ENCODE peak calls at places on chromosomes 4 and X, in five cellular contexts. G is HCT116, A is K562, F is GM12878, B is HepG2. T is an unnamed sample.

GRCh38 chr4:6116696-6117285 is 83.6 kb downstream of the JAKMIP1 start:
- DNase-seq in B (no peak), G (no peak), F (no peak), A (no peak), T (no peak)

GRCh38 chr4:110830461-110830860 is 207.6 kb upstream of the PITX2 start:
- DNase-seq in A (no peak), F (no peak), G (no peak), B (no peak), T (no peak)

GRCh38 chr4:24419147-24420034 is 165.0 kb downstream of the DHX15 start:
- DNase-seq in A (peak), F (peak), G (peak), B (peak), T (peak)

GRCh38 chr4:107094332-107094731 is 58.2 kb upstream of the DKK2 start:
- DNase-seq in B (peak), F (no peak), G (peak), A (no peak), T (no peak)

GRCh38 chr4:121736735-121737351 is 28.1 kb downstream of the SMIM43 start:
- DNase-seq in A (peak), G (peak), F (no peak), B (peak), T (peak)

GRCh38 chr4:7985891-7986441 is 46.3 kb upstream of the AFAP1 start:
- DNase-seq in A (no peak), G (no peak), B (peak), F (no peak), T (no peak)

GRCh38 chrX:48520976-48521352 is 644 bp upstream of the EBP start:
- DNase-seq in B (no peak), G (no peak), A (peak), F (no peak), T (peak)

GRCh38 chr4:118745357-118745756 is 60.2 kb downstream of the METTL14 start:
- DNase-seq in A (no peak), G (no peak), B (no peak), F (no peak), T (no peak)

GRCh38 chr4:94339779-94340178 is 2.9 kb downstream of the HPGDS start:
- DNase-seq in F (no peak), A (no peak), G (no peak), B (no peak), T (no peak)

GRCh38 chrX:69015564-69016218 is 149.6 kb downstream of the PJA1 start:
- DNase-seq in A (no peak), G (no peak), B (no peak), F (no peak), T (no peak)

GRCh38 chr4:173332963-173333657 is 1.0 kb downstream of the HMGB2 start:
- DNase-seq in F (no peak), A (no peak), B (no peak), G (no peak), T (no peak)

GRCh38 chr4:148787831-148788477 is 345.7 kb upstream of the NR3C2 start:
- DNase-seq in G (no peak), A (no peak), B (no peak), F (no peak), T (no peak)

GRCh38 chr4:102705391-102705935 is 55.3 kb downstream of the MANBA start:
- DNase-seq in B (no peak), A (no peak), F (no peak), G (no peak), T (no peak)

GRCh38 chrX:106987488-106987887 is 12.5 kb downstream of the MORC4 start:
- DNase-seq in F (no peak), B (no peak), A (no peak), G (no peak), T (no peak)

GRCh38 chr4:46146993-46147392 is 23.1 kb upstream of the GABRG1 start:
- DNase-seq in G (no peak), F (no peak), B (peak), A (no peak), T (no peak)

GRCh38 chr4:153215976-153216375 is 11.7 kb downstream of the TRIM2 start:
- DNase-seq in G (no peak), A (no peak), F (no peak), B (no peak), T (no peak)

GRCh38 chr4:159606835-159607234 is 504.0 kb downstream of the RAPGEF2 start:
- DNase-seq in F (no peak), A (no peak), G (no peak), B (no peak), T (no peak)

GRCh38 chr4:183347586-183347985 is 25.4 kb upstream of the CLDN24 start:
- DNase-seq in A (no peak), F (no peak), G (no peak), B (no peak), T (no peak)

GRCh38 chrX:40142417-40142816 is 44.7 kb upstream of the BCOR start:
- DNase-seq in G (no peak), A (no peak), B (no peak), F (no peak), T (no peak)

GRCh38 chrX:18549643-18550042 is 122.3 kb downstream of the RS1 start:
- DNase-seq in A (no peak), F (no peak), G (no peak), B (no peak), T (no peak)

GRCh38 chrX:123217077-123217476 is 33.0 kb downstream of the GRIA3 start:
- DNase-seq in F (no peak), B (no peak), A (peak), G (no peak), T (no peak)

GRCh38 chr4:78520808-78521226 is 30.8 kb upstream of the ANXA3 start:
- DNase-seq in F (no peak), A (no peak), B (no peak), G (no peak), T (no peak)

GRCh38 chr4:188691811-188692210 is 552.6 kb downstream of the TRIML1 start:
- DNase-seq in B (no peak), G (no peak), A (no peak), F (no peak), T (no peak)

GRCh38 chr4:186201535-186202230 is 10.3 kb downstream of the CYP4V2 start:
- DNase-seq in A (peak), B (peak), F (no peak), G (peak), T (peak)

GRCh38 chrX:78658851-78659744 is at the start of gene RTL3:
- DNase-seq in F (no peak), B (no peak), A (no peak), G (no peak), T (no peak)

GRCh38 chr4:113384600-113384999 is 335.1 kb downstream of the ANK2 start:
- DNase-seq in A (no peak), F (no peak), B (no peak), G (peak), T (no peak)

GRCh38 chr4:184891765-184892164 is 66.0 kb upstream of the ACSL1 start:
- DNase-seq in F (no peak), B (no peak), G (no peak), A (no peak), T (no peak)

GRCh38 chrX:12693754-12694153 is 97.5 kb upstream of the PRPS2 start:
- DNase-seq in A (no peak), F (no peak), G (no peak), B (no peak), T (no peak)

GRCh38 chr4:5787311-5787710 is 76.3 kb downstream of the EVC start:
- DNase-seq in B (no peak), A (no peak), G (no peak), F (no peak), T (no peak)

GRCh38 chr4:52038109-52038912 is at the start of gene SGCB:
- DNase-seq in F (no peak), G (no peak), A (peak), B (no peak), T (peak)
- TF ChIP-seq ZBTB33 in F (no peak), G (no peak), A (no peak), B (no peak), T (no peak)

DNA sequence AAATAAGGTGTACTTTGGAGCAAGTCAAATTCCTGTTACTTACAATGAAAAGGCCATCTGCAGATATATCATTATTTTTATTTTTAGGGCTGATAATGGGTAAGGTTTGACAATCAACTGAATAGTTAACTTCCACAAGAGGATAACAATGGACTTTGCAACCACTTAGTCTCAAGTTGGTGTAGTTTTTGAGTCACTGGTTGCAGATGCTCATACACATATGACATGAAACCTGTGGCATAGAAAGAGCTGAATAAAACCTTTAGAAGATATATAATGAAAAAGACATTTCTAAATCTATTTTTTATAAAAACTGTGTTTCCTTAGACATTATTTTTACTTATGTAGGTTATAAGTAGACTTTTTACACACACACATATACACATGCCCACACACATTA is 2110.9 kb downstream of the PCDH7 start:
- DNase-seq in B (no peak), G (no peak), F (no peak), A (no peak), T (no peak)
- TF ChIP-seq ZBTB33 in B (no peak), G (no peak), F (no peak), A (no peak), T (no peak)

GRCh38 chr4:1834047-1834769 is 21.7 kb downstream of the LETM1 start:
- DNase-seq in B (no peak), A (no peak), G (no peak), F (peak), T (no peak)
- TF ChIP-seq ZBTB33 in B (no peak), A (no peak), G (no peak), F (no peak), T (no peak)

GRCh38 chr4:42237451-42237850 is 85.0 kb upstream of the BEND4 start:
- DNase-seq in F (no peak), B (no peak), G (no peak), A (no peak), T (no peak)
- TF ChIP-seq ZBTB33 in F (no peak), B (no peak), G (no peak), A (no peak), T (no peak)

DNA sequence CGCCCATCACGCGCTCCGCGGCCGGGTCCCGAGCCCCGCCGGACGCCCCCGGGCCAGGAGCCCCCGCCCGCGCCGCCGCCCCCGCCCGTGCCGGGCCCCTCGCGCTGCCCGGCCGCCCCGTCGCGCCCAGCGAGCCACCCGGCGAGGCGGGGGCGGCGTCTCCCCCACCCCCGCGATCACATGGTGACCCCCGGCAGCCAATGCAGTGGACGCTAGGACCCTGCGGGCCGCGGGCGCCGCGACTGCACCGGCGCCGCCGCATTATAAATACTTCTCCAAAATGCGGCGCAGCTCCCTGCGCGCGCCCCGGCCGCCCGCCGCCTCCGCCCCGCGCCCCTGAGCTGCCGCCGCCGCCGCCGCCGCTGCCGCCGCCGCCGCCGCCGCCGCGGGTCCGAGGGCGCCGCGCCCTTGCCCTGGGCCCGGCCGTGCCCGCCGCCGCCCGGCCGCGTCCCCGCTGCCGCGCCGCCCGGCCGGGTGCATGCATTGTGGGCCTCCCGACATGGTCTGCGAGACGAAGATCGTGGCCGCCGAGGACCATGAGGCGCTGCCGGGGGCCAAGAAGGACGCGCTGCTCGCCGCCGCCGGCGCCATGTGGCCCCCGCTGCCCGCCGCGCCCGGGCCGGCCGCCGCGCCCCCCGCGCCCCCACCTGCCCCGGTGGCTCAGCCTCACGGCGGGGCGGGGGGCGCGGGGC is at the start of gene NAT8L:
- DNase-seq in B (no peak), A (peak), F (no peak), G (peak), T (peak)
- TF ChIP-seq ZBTB33 in B (no peak), A (no peak), F (no peak), G (no peak), T (no peak)

GRCh38 chrX:38138900-38139299 is 81.8 kb downstream of the SRPX start:
- DNase-seq in G (no peak), B (no peak), F (no peak), A (peak), T (no peak)

GRCh38 chrX:38138157-38138556 is 82.5 kb downstream of the SRPX start:
- DNase-seq in G (no peak), B (no peak), F (no peak), A (no peak), T (no peak)

DNA sequence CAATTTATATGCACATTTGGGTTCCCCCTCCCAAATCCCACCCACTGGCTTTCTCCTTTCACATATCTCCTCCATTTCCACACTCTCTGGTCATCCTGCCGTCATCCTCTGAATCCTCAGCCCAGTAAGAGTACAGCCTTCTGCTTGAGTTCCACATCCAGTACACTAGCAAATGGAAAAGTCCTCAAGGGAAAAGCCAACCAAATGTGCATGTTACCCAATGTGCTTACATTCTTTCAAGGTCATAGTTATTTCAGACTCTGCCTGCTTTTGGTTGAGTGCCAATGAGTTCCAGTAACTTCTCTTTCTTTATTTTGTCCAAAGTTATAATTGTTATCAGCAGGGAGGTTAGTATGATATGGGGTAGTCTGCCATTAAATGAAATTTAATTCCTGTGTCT is 78.1 kb downstream of the SRPX start:
- DNase-seq in A (no peak), F (no peak), G (no peak), B (no peak), T (no peak)
- TF ChIP-seq ZBTB33 in A (no peak), F (no peak), G (no peak), B (no peak), T (no peak)

DNA sequence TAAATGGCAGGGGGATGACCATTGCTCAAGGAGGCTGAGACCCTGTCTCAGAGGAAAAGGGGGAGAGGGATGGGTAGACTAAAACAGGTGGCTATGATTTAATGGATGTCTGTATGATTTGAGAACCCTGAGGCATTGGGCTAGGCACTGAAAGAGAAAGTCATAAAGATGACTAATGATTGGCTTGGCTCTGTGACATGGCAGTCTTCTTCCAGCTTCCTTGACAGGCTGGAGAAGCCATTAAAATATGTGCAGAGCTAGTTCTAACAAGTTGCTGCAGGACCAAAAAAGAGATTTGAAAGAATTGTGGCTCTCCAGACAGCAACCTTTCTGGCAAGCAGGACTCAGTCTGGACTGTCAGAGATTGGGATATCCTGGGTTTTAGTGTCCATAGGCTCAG is 53.6 kb downstream of the AMER1 start:
- DNase-seq in G (no peak), A (no peak), B (no peak), F (no peak), T (no peak)
- TF ChIP-seq ZBTB33 in G (no peak), A (no peak), B (no peak), F (no peak), T (no peak)

DNA sequence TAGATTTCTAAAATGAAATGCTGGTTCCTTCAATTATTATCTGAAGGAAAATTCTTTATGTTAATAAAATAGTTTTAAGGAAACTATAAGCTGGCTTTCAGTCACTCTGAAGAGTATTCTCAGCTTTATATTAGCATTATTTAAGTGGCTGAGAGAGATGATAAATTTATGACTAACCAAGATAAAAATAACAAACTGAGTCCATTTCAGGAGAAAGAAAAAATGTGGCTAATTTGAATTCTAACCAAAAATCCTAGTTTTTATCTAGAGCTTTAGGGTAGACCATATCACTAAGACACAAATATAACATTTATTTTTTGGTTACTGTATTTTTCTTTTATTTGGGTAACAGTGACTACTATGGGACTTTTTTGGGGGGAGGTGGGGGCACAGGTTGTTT is 59.4 kb upstream of the NAP1L5 start:
- DNase-seq in G (no peak), B (no peak), A (no peak), F (no peak), T (no peak)
- TF ChIP-seq ZBTB33 in G (no peak), B (no peak), A (no peak), F (no peak), T (no peak)

GRCh38 chr4:156575430-156576073 is 396.0 kb downstream of the PDGFC start:
- DNase-seq in A (no peak), F (no peak), G (no peak), B (no peak), T (no peak)
- TF ChIP-seq ZBTB33 in A (no peak), F (no peak), G (no peak), B (no peak), T (no peak)